ENCODE peak calls at places on chromosome 6, in seven cellular contexts. A is lung, Q is lower lobe of right lung, R is heart left ventricle, H is upper lobe of left lung, L is H9, C is HCT116. K is an unnamed sample.

GRCh38 chr6:13762648-13763441 is 51.2 kb upstream of the RANBP9 start:
- DNase-seq in A (peak), Q (no peak), R (no peak), H (peak), L (no peak), C (no peak), K (peak)

GRCh38 chr6:139582956-139583355 is 208.5 kb upstream of the CITED2 start:
- DNase-seq in A (no peak), Q (no peak), R (no peak), H (no peak), L (no peak), C (no peak), K (no peak)

GRCh38 chr6:130681028-130681427 is 146.2 kb upstream of the SMLR1 start:
- DNase-seq in A (no peak), Q (no peak), R (no peak), H (no peak), L (no peak), C (no peak), K (no peak)

GRCh38 chr6:122730775-122731386 is 48.6 kb upstream of the FABP7 start:
- DNase-seq in A (no peak), Q (no peak), R (no peak), H (no peak), L (no peak), C (no peak), K (no peak)

GRCh38 chr6:84284428-84285033 is 57.1 kb upstream of the CEP162 start:
- DNase-seq in A (no peak), Q (no peak), R (no peak), H (no peak), L (peak), C (peak), K (no peak)

GRCh38 chr6:138044458-138044857 is 62.8 kb downstream of the PERP start:
- DNase-seq in A (no peak), Q (no peak), R (no peak), H (no peak), L (no peak), C (no peak), K (no peak)

GRCh38 chr6:118618676-118619377 is 32.6 kb downstream of the CEP85L start:
- DNase-seq in A (peak), Q (peak), R (peak), H (peak), L (peak), C (peak), K (peak)

GRCh38 chr6:95420792-95421191 is 156.5 kb upstream of the MANEA start:
- DNase-seq in A (no peak), Q (no peak), R (no peak), H (no peak), L (no peak), C (no peak), K (no peak)

GRCh38 chr6:136728976-136729515 is 63.2 kb downstream of the MAP3K5 start:
- DNase-seq in A (no peak), Q (no peak), R (no peak), H (no peak), L (no peak), C (no peak), K (no peak)

GRCh38 chr6:3355358-3356055 is 96.8 kb downstream of the PSMG4 start:
- DNase-seq in A (no peak), Q (no peak), R (peak), H (peak), L (no peak), C (no peak), K (peak)

GRCh38 chr6:141169419-141169818 is 963.3 kb upstream of the GJE1 start:
- DNase-seq in A (no peak), Q (no peak), R (no peak), H (no peak), L (no peak), C (no peak), K (no peak)

GRCh38 chr6:20575125-20575524 is 40.9 kb downstream of the CDKAL1 start:
- DNase-seq in A (no peak), Q (no peak), R (no peak), H (no peak), L (no peak), C (no peak), K (no peak)

GRCh38 chr6:53347921-53348435 is 772 bp downstream of the ELOVL5 start:
- DNase-seq in A (peak), Q (peak), R (peak), H (peak), L (peak), C (no peak), K (peak)

GRCh38 chr6:157099912-157100593 is 223.3 kb downstream of the TMEM242 start:
- DNase-seq in A (no peak), Q (no peak), R (no peak), H (no peak), L (no peak), C (no peak), K (no peak)

GRCh38 chr6:33820243-33820642 is 16.4 kb upstream of the MLN start:
- DNase-seq in A (no peak), Q (no peak), R (no peak), H (no peak), L (no peak), C (no peak), K (no peak)

GRCh38 chr6:132400641-132401119 is 595 bp downstream of the MOXD1 start:
- DNase-seq in A (no peak), Q (no peak), R (no peak), H (no peak), L (peak), C (no peak), K (no peak)

GRCh38 chr6:165766457-165766856 is 103.4 kb upstream of the PDE10A start:
- DNase-seq in A (no peak), Q (no peak), R (no peak), H (no peak), L (no peak), C (no peak), K (no peak)

GRCh38 chr6:159220093-159220492 is 50.9 kb downstream of the FNDC1 start:
- DNase-seq in A (no peak), Q (no peak), R (no peak), H (no peak), L (no peak), C (no peak), K (no peak)

GRCh38 chr6:159221486-159222170 is 52.4 kb downstream of the FNDC1 start:
- DNase-seq in A (no peak), Q (no peak), R (no peak), H (no peak), L (no peak), C (no peak), K (no peak)

GRCh38 chr6:159214281-159214680 is 45.1 kb downstream of the FNDC1 start:
- DNase-seq in A (no peak), Q (no peak), R (no peak), H (no peak), L (no peak), C (no peak), K (no peak)

GRCh38 chr6:159213401-159213800 is 44.2 kb downstream of the FNDC1 start:
- DNase-seq in A (no peak), Q (no peak), R (no peak), H (no peak), L (no peak), C (no peak), K (no peak)

GRCh38 chr6:159217595-159218275 is 48.5 kb downstream of the FNDC1 start:
- DNase-seq in A (peak), Q (no peak), R (no peak), H (peak), L (peak), C (peak), K (no peak)
- TF ChIP-seq CTCF in A (no peak), Q (peak), R (no peak), H (peak), L (peak), C (peak), K (peak)

GRCh38 chr6:108671175-108671574 is 110.5 kb downstream of the FOXO3 start:
- DNase-seq in A (no peak), Q (no peak), R (no peak), H (no peak), L (no peak), C (no peak), K (no peak)
- H3K27ac ChIP-seq in A (no peak), Q (no peak), R (no peak), H (no peak), L (no peak), C (no peak), K (no peak)

DNA sequence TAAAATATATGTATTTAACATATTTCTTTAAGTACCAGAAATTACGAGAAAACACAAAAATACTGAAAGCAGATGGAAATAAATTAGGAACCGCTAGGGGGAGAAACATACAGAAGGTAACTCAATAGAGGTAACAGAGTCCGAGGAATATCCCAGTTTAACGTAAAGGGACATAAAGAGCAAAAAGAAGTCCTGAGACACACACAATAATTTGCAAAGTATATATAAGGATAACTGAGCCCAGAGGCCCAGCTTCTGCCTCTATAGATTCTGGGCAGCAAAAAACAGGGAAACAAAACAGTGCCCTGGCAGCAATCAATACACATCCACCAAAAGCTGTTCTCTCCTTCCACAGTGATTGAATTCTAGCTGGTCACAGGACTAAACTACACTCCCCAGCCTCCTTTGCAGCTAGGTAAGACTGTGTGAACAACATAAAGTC is 15.1 kb downstream of the TBC1D32 start:
- DNase-seq in A (no peak), Q (no peak), R (no peak), H (no peak), L (no peak), C (no peak), K (no peak)
- TF ChIP-seq CTCF in A (no peak), Q (peak), R (peak), H (peak), L (peak), C (no peak), K (peak)

DNA sequence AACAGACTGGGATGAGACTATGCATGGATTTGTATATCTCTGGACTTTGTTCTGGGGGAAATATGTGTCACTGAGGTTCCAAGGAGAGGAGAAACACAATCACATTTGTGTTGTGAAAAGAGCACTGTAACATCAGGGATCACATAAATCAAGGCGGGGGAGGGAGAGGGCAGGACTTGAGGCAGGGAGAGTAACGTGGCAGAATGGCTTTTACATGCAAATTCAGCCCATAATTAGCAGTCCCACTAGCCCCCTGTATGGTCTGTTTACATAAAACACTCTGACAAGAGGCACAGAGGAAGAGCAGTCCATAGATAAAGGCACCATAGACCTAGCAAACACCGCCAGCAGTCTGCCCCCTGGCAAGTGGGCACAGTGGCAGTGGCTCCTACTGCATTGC is 82.8 kb downstream of the LYRM2 start:
- DNase-seq in A (no peak), Q (no peak), R (no peak), H (no peak), L (peak), C (no peak), K (no peak)
- H3K27ac ChIP-seq in A (no peak), Q (no peak), R (no peak), H (no peak), L (no peak), C (no peak), K (no peak)

GRCh38 chr6:150924808-150925654 is 59.5 kb downstream of the MTHFD1L start:
- DNase-seq in A (no peak), Q (no peak), R (no peak), H (no peak), L (no peak), C (no peak), K (no peak)

GRCh38 chr6:150919938-150920337 is 54.4 kb downstream of the MTHFD1L start:
- DNase-seq in A (no peak), Q (no peak), R (no peak), H (no peak), L (no peak), C (no peak), K (no peak)

GRCh38 chr6:150925655-150925928 is 60.1 kb downstream of the MTHFD1L start:
- DNase-seq in A (no peak), Q (no peak), R (no peak), H (no peak), L (no peak), C (no peak), K (no peak)

GRCh38 chr6:150922137-150922536 is 56.6 kb downstream of the MTHFD1L start:
- DNase-seq in A (no peak), Q (no peak), R (no peak), H (no peak), L (no peak), C (no peak), K (no peak)
- TF ChIP-seq CTCF in A (no peak), Q (no peak), R (no peak), H (no peak), L (no peak), C (no peak), K (no peak)

GRCh38 chr6:56909115-56909907 is 45.6 kb upstream of the BEND6 start:
- DNase-seq in A (no peak), Q (no peak), R (no peak), H (no peak), L (no peak), C (no peak), K (no peak)

GRCh38 chr6:56914791-56915658 is 39.9 kb upstream of the BEND6 start:
- DNase-seq in A (no peak), Q (no peak), R (peak), H (no peak), L (no peak), C (no peak), K (no peak)

GRCh38 chr6:56913276-56914138 is 41.4 kb upstream of the BEND6 start:
- DNase-seq in A (no peak), Q (no peak), R (no peak), H (no peak), L (no peak), C (no peak), K (no peak)

GRCh38 chr6:56915832-56916231 is 39.1 kb upstream of the BEND6 start:
- DNase-seq in A (no peak), Q (no peak), R (no peak), H (no peak), L (no peak), C (no peak), K (no peak)

GRCh38 chr6:56911847-56912246 is 43.1 kb upstream of the BEND6 start:
- DNase-seq in A (no peak), Q (no peak), R (no peak), H (no peak), L (no peak), C (peak), K (no peak)
- H3K27ac ChIP-seq in A (no peak), Q (no peak), R (no peak), H (no peak), L (no peak), C (peak), K (no peak)

GRCh38 chr6:87391334-87391733 is 16.4 kb upstream of the CFAP206 start:
- DNase-seq in A (no peak), Q (no peak), R (no peak), H (no peak), L (peak), C (peak), K (no peak)
- TF ChIP-seq CTCF in A (no peak), Q (no peak), R (no peak), H (no peak), L (peak), C (peak), K (no peak)

GRCh38 chr6:11616200-11616611 is 78.7 kb downstream of the TMEM170B start:
- DNase-seq in A (no peak), Q (no peak), R (no peak), H (no peak), L (no peak), C (no peak), K (no peak)

GRCh38 chr6:11614534-11615213 is 77.1 kb downstream of the TMEM170B start:
- DNase-seq in A (no peak), Q (no peak), R (no peak), H (no peak), L (no peak), C (no peak), K (no peak)

GRCh38 chr6:11615214-11615602 is 77.7 kb downstream of the TMEM170B start:
- DNase-seq in A (no peak), Q (no peak), R (no peak), H (no peak), L (no peak), C (no peak), K (no peak)

GRCh38 chr6:11613858-11614257 is 76.3 kb downstream of the TMEM170B start:
- DNase-seq in A (no peak), Q (no peak), R (no peak), H (no peak), L (no peak), C (peak), K (no peak)

GRCh38 chr6:11613336-11613735 is 75.8 kb downstream of the TMEM170B start:
- DNase-seq in A (no peak), Q (no peak), R (no peak), H (no peak), L (no peak), C (no peak), K (no peak)
- H3K27ac ChIP-seq in A (no peak), Q (no peak), R (no peak), H (no peak), L (no peak), C (no peak), K (peak)